ENCODE peak calls at places on chromosome 5, in eight cellular contexts. Y, J, U, Z, Q, F, A and R are unnamed samples.

GRCh38 chr5:149143470-149143869 is 2.2 kb downstream of the ABLIM3 start:
- DNase-seq in Y (no peak), J (no peak), U (no peak), Z (no peak), Q (no peak), F (no peak), A (no peak), R (no peak)

GRCh38 chr5:132779961-132780360 is 2.9 kb upstream of the SEPTIN8 start:
- DNase-seq in Y (no peak), J (no peak), U (no peak), Z (no peak), Q (no peak), F (no peak), A (no peak), R (no peak)

GRCh38 chr5:110458313-110458712 is 268.2 kb downstream of the TMEM232 start:
- DNase-seq in Y (no peak), J (no peak), U (no peak), Z (no peak), Q (no peak), F (no peak), A (no peak), R (no peak)

GRCh38 chr5:14112998-14113652 is 30.0 kb upstream of the TRIO start:
- DNase-seq in Y (peak; percentile 60), J (no peak), U (peak; percentile 40), Z (no peak), Q (no peak), F (no peak), A (no peak), R (no peak)

GRCh38 chr5:14131855-14132503 is 11.2 kb upstream of the TRIO start:
- DNase-seq in Y (no peak), J (no peak), U (no peak), Z (no peak), Q (no peak), F (no peak), A (no peak), R (no peak)

GRCh38 chr5:80837679-80838078 is 122.5 kb upstream of the RASGRF2 start:
- DNase-seq in Y (no peak), J (no peak), U (no peak), Z (no peak), Q (no peak), F (no peak), A (no peak), R (no peak)

GRCh38 chr5:109163336-109163735 is 246.4 kb downstream of the PJA2 start:
- DNase-seq in Y (no peak), J (no peak), U (no peak), Z (no peak), Q (no peak), F (no peak), A (no peak), R (no peak)

GRCh38 chr5:115126303-115126702 is 43.4 kb downstream of the TRIM36 start:
- DNase-seq in Y (no peak), J (no peak), U (no peak), Z (no peak), Q (no peak), F (no peak), A (no peak), R (no peak)

GRCh38 chr5:109645591-109646236 is 44.0 kb upstream of the MAN2A1 start:
- DNase-seq in Y (no peak), J (no peak), U (no peak), Z (no peak), Q (no peak), F (no peak), A (no peak), R (no peak)

GRCh38 chr5:96088676-96089075 is 127.0 kb upstream of the ELL2 start:
- DNase-seq in Y (no peak), J (no peak), U (no peak), Z (no peak), Q (no peak), F (no peak), A (no peak), R (no peak)

GRCh38 chr5:138459311-138459710 is 6.0 kb upstream of the EGR1 start:
- DNase-seq in Y (peak; percentile 69), J (no peak), U (no peak), Z (no peak), Q (no peak), F (no peak), A (peak; percentile 85), R (no peak)

GRCh38 chr5:98594098-98594497 is 179.4 kb upstream of the RGMB start:
- DNase-seq in Y (no peak), J (no peak), U (no peak), Z (no peak), Q (no peak), F (no peak), A (no peak), R (no peak)

GRCh38 chr5:91182763-91183162 is 200.4 kb downstream of the ARRDC3 start:
- DNase-seq in Y (peak; percentile 47), J (no peak), U (no peak), Z (no peak), Q (peak; percentile 50), F (no peak), A (no peak), R (no peak)

GRCh38 chr5:175695161-175696126 is 37.6 kb downstream of the HRH2 start:
- DNase-seq in Y (no peak), J (no peak), U (no peak), Z (no peak), Q (no peak), F (no peak), A (no peak), R (peak; percentile 52)

GRCh38 chr5:172451771-172452197 is 2.5 kb downstream of the SH3PXD2B start:
- DNase-seq in Y (peak; percentile 42), J (no peak), U (no peak), Z (no peak), Q (peak; percentile 46), F (no peak), A (no peak), R (peak; percentile 87)

GRCh38 chr5:109354761-109355160 is 55.0 kb downstream of the PJA2 start:
- DNase-seq in Y (no peak), J (no peak), U (no peak), Z (no peak), Q (peak; percentile 22), F (no peak), A (no peak), R (no peak)

DNA sequence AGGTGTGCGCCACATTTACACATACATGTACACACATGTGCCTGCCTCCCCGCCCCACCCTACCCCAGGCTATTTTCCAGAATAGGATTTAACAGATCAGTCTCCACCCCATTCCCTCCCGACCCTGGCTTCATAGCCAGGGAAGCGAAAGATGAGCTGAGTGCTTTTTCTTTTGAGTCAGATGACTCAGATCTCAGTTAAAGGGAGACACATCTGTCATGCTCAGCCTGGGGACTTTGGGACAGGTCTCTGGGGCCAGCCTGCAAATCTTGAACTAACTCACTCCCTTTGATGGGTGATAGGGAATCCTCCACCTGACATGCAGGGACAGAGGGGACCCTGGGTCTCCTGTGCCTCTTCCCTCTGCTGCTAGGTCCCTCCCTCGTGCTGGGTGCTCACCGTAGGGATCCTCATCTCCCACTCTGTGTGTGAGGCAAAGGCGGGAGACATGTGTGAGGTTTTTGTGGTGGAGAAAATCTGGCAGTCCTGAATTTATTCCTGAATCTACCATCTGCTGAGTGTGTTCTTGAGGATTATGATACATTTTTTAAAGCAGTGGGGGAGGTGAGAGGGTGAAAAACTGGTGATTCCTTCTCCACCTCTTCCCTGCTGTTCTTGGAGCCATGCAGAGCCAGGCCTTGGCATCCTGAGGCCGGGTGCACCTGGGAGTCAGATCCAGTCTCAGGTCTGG is 37.6 kb downstream of the NEUROG1 start:
- DNase-seq in Y (no peak), J (no peak), U (no peak), Z (no peak), Q (no peak), F (no peak), A (no peak), R (no peak)
- H3K9me3 ChIP-seq in Y (no peaks in the 10 kb centered on the region), J (no peaks in the 10 kb centered on the region), U (no peaks in the 10 kb centered on the region), Z (no peaks in the 10 kb centered on the region), Q (no peaks in the 10 kb centered on the region), F (no peaks in the 10 kb centered on the region), A (no peaks in the 10 kb centered on the region), R (no peaks in the 10 kb centered on the region)

DNA sequence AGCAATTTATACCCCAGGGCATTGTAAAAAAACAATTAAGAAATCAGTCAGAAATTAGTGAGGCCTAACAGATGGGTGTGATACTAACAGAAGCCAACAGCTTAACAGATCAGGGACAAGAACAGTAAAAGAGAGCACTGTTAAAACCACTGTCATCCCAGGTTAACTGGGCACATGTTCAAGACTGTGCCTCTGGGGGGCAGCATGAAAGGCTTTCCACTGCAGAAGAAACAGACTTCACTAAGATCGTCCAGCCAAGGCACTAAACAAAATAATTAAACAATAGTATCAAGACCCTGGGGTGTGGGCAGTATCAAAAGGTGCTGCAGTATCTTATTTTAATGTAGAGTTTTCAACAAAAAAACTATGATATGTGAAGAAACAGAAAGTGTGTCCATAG is 43.5 kb downstream of the FBN2 start:
- DNase-seq in Y (no peak), J (no peak), U (no peak), Z (no peak), Q (no peak), F (no peak), A (no peak), R (no peak)
- TF ChIP-seq CTCF in Y (no peak), J (no peak), U (no peak), Z (no peak), Q (no peak), F (no peak), A (no peak), R (no peak)

GRCh38 chr5:93603711-93604118 is 20.7 kb downstream of the NR2F1 start:
- DNase-seq in Y (no peak), J (no peak), U (no peak), Z (no peak), Q (no peak), F (no peak), A (no peak), R (no peak)

GRCh38 chr5:93606384-93606752 is 23.3 kb downstream of the NR2F1 start:
- DNase-seq in Y (no peak), J (no peak), U (no peak), Z (no peak), Q (no peak), F (no peak), A (no peak), R (no peak)

GRCh38 chr5:93602261-93603149 is 19.5 kb downstream of the NR2F1 start:
- DNase-seq in Y (no peak), J (no peak), U (no peak), Z (no peak), Q (no peak), F (no peak), A (no peak), R (no peak)

GRCh38 chr5:93603191-93603590 is 20.2 kb downstream of the NR2F1 start:
- DNase-seq in Y (no peak), J (no peak), U (no peak), Z (no peak), Q (no peak), F (no peak), A (no peak), R (no peak)

GRCh38 chr5:93604119-93604963 is 21.3 kb downstream of the NR2F1 start:
- DNase-seq in Y (no peak), J (no peak), U (no peak), Z (no peak), Q (no peak), F (no peak), A (peak; percentile 45), R (peak; percentile 71)
- H3K4me3 ChIP-seq in Y (peak overlapping the region; percentile 27), J (no peak overlapping the region), U (peak overlapping the region; percentile 20), Z (no peak overlapping the region), Q (peak overlapping the region; percentile 48), F (no peak overlapping the region), A (no peak overlapping the region), R (peak overlapping the region; percentile 39)

DNA sequence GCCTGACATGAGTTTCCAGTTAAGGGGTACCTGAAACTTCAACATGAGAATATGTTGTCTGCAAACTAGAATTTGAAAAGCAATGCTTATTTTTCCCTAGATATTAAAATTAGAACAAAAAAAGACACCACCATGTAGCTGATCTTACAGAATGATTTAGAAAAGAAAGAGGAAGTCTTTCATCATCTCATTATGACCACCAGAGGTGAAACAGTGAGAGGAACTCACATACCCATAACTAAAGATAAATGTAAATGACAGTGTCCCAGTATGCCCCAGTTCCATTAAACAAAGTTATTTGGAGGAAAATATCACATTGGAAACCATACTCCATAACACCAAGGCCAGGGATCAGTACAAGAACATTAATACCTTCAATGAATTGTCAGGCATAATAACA is 6.9 kb downstream of the TAF7 start:
- DNase-seq in Y (no peak), J (no peak), U (no peak), Z (no peak), Q (no peak), F (no peak), A (no peak), R (no peak)
- H3K9me3 ChIP-seq in Y (peaks cover 94% of the 10 kb centered on the region), J (peaks cover 32% of the 10 kb centered on the region), U (peaks cover 100% of the 10 kb centered on the region), Z (peaks cover 72% of the 10 kb centered on the region), Q (peaks cover 57% of the 10 kb centered on the region), F (peaks cover 65% of the 10 kb centered on the region), A (peaks cover 100% of the 10 kb centered on the region), R (peaks cover 37% of the 10 kb centered on the region)